ENCODE peak calls at places on chromosomes 11 and 22, in nine cellular contexts. X, G, Z, L, S, T, H, V and I are unnamed samples.

GRCh38 chr11:64319421-64319761 is 1.5 kb downstream of the PRDX5 start:
- DNase-seq in L (no peak), T (no peak), G (no peak), V (no peak), S (no peak), H (no peak), X (no peak), Z (no peak), I (no peak)

GRCh38 chr11:32796425-32796824 is 2.0 kb upstream of the CCDC73 start:
- DNase-seq in Z (no peak), T (no peak), S (no peak), X (no peak), L (no peak), G (no peak), H (no peak), V (no peak), I (no peak)

GRCh38 chr22:21102659-21103267 is 57.0 kb downstream of the LRRC74B start:
- DNase-seq in V (peak; percentile 73), H (peak; percentile 64), T (peak; percentile 63), L (peak; percentile 76), G (peak; percentile 41), Z (no peak), X (peak; percentile 87), S (peak; percentile 82), I (peak; percentile 9)

GRCh38 chr11:132718711-132719641 is 813.3 kb downstream of the OPCML start:
- DNase-seq in V (no peak), G (no peak), S (peak; percentile 17), T (no peak), H (no peak), X (no peak), L (no peak), Z (peak; percentile 1), I (no peak)

GRCh38 chr22:42399315-42400271 is 32.6 kb downstream of the NFAM1 start:
- DNase-seq in T (no peak), Z (no peak), V (no peak), G (no peak), S (peak; percentile 36), X (peak; percentile 87), H (peak; percentile 65), L (peak; percentile 39), I (no peak)

GRCh38 chr11:34363363-34364084 is 5.7 kb upstream of the ABTB2 start:
- DNase-seq in X (no peak), S (no peak), H (no peak), V (no peak), L (no peak), T (no peak), Z (no peak), G (no peak), I (no peak)

GRCh38 chr11:129204439-129204838 is 12.3 kb upstream of the ARHGAP32 start:
- DNase-seq in Z (no peak), X (no peak), H (no peak), T (no peak), V (no peak), S (no peak), G (no peak), L (no peak), I (no peak)

GRCh38 chr22:36577019-36577418 is 48.1 kb upstream of the EIF3D start:
- DNase-seq in G (peak; percentile 68), V (no peak), H (no peak), L (no peak), X (no peak), S (no peak), T (no peak), Z (peak; percentile 88), I (peak; percentile 75)

GRCh38 chr11:86091566-86091965 is 22.7 kb upstream of the PICALM start:
- DNase-seq in T (no peak), X (no peak), Z (no peak), V (peak; percentile 60), G (no peak), L (no peak), S (no peak), H (no peak), I (no peak)

GRCh38 chr11:64891215-64891848 is 12.9 kb upstream of the EHD1 start:
- DNase-seq in S (peak; percentile 92), T (no peak), V (peak; percentile 89), Z (no peak), H (peak; percentile 19), X (no peak), L (no peak), G (no peak), I (no peak)

DNA sequence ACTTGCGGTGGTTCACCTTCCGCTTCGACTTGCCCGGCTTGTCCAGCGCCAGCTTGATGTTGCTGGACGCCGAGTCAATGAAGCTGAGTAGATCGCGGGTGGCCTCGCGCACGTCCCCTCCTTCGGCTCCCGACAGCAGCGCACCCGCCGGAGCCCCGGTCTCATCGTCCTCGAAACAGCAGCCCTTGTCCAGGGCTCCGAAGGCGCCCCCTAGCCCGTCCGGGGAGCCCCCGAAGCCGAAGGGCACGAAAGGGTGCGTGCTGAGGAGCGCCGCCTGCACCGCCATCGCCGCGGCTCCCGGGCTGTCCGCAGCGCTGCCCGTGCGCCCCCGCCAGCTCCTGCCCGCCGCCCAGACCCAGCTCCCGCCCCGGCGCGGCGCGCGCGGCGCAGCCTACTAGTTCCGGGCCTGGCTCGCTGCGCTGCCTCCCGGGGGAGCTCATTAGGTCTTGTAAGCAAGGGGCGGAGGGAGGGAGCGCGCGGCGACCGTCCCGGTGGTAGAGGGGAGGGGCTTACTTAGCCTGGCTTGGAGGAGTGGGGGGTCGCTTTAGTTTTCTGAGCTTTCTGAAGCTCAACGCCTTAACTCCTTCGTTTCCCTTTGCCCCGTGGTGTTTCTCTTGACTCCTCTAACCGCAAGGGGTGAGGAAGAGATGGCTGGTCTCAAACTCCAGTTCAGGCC is at the start of gene FAM181B:
- DNase-seq in H (peak; percentile 69), X (peak; percentile 84), T (no peak), Z (no peak), G (no peak), S (peak; percentile 31), L (no peak), V (no peak), I (peak; percentile 10)
- H3K27me3 ChIP-seq in H (peaks cover 6% of the 10 kb centered on the region), X (peaks cover 72% of the 10 kb centered on the region), T (no peaks in the 10 kb centered on the region), Z (peaks cover 31% of the 10 kb centered on the region), G (peaks cover 44% of the 10 kb centered on the region), S (peaks cover 34% of the 10 kb centered on the region), L (peaks cover 6% of the 10 kb centered on the region), V (peaks cover 24% of the 10 kb centered on the region), I (peaks cover 31% of the 10 kb centered on the region)

GRCh38 chr22:38067028-38067415 is 9.8 kb downstream of the PICK1 start:
- DNase-seq in X (no peak), V (no peak), G (no peak), T (no peak), L (no peak), S (no peak), H (no peak), Z (no peak), I (no peak)
- TF ChIP-seq CTCF in X (no peak), V (no peak), G (no peak), T (no peak), L (no peak), S (no peak), H (no peak), Z (no peak), I (no peak)

GRCh38 chr11:61596539-61596938 is 15.7 kb upstream of the SYT7 start:
- DNase-seq in T (no peak), S (no peak), V (no peak), H (no peak), L (no peak), X (no peak), Z (no peak), G (no peak), I (no peak)

GRCh38 chr11:61598886-61599868 is 18.3 kb upstream of the SYT7 start:
- DNase-seq in V (no peak), T (no peak), X (no peak), L (no peak), Z (no peak), H (peak; percentile 73), S (no peak), G (no peak), I (no peak)

GRCh38 chr11:61599968-61600710 is 19.3 kb upstream of the SYT7 start:
- DNase-seq in T (no peak), G (no peak), V (no peak), H (no peak), Z (no peak), L (no peak), S (no peak), X (no peak), I (no peak)

GRCh38 chr11:61596990-61597389 is 16.1 kb upstream of the SYT7 start:
- DNase-seq in S (no peak), H (no peak), X (no peak), G (no peak), L (no peak), V (no peak), Z (no peak), T (no peak), I (no peak)

DNA sequence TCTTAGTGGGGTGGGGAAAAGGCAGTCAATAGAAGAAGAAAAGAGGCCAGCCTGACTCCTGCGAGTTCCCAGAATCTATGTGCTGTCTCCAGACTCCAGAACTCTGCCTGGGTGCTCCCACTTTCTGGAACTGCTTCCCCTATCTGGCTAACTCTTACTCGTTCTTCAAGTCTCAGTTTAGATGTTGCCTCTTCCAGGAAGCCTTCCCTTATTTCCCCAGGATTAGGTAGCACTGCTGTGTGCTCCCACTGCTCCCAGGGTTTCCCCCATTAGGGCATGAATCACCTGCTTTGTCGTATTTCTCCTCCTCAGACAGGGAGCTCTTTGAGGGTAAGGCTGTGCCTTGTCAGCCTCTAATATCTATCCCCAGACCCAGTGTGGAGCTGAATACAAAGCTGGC is 17.5 kb upstream of the SYT7 start:
- DNase-seq in V (no peak), T (no peak), S (no peak), L (no peak), X (no peak), H (no peak), G (no peak), Z (no peak), I (no peak)
- H3K27me3 ChIP-seq in V (no peaks in the 10 kb centered on the region), T (no peaks in the 10 kb centered on the region), S (no peaks in the 10 kb centered on the region), L (no peaks in the 10 kb centered on the region), X (peaks cover 10% of the 10 kb centered on the region), H (no peaks in the 10 kb centered on the region), G (no peaks in the 10 kb centered on the region), Z (peaks cover 19% of the 10 kb centered on the region), I (peaks cover 13% of the 10 kb centered on the region)

GRCh38 chr11:66465371-66466224 is 1.1 kb upstream of the PELI3 start:
- DNase-seq in L (no peak), T (no peak), Z (no peak), H (no peak), X (no peak), S (no peak), V (peak; percentile 40), G (no peak), I (no peak)

GRCh38 chr11:66468691-66469090 is 2.0 kb downstream of the PELI3 start:
- DNase-seq in V (no peak), X (no peak), Z (no peak), G (no peak), H (no peak), L (no peak), T (no peak), S (no peak), I (no peak)

GRCh38 chr11:66467756-66468155 is 1.1 kb downstream of the PELI3 start:
- DNase-seq in G (no peak), T (no peak), H (peak; percentile 47), S (peak; percentile 70), Z (no peak), L (peak; percentile 55), X (peak; percentile 81), V (peak; percentile 58), I (no peak)

GRCh38 chr11:66466225-66467033 is at the start of gene PELI3:
- DNase-seq in Z (peak; percentile 41), T (peak; percentile 92), V (peak; percentile 95), L (peak; percentile 93), G (no peak), H (peak; percentile 94), S (peak; percentile 97), X (peak; percentile 98), I (peak; percentile 39)

GRCh38 chr11:66467034-66467659 is 442 bp downstream of the PELI3 start:
- DNase-seq in L (no peak), V (no peak), S (peak; percentile 30), G (no peak), X (no peak), Z (no peak), T (no peak), H (no peak), I (no peak)
- TF ChIP-seq CTCF in L (no peak), V (no peak), S (no peak), G (no peak), X (peak; percentile 52), Z (peak; percentile 19), T (peak; percentile 23), H (peak; percentile 45), I (peak; percentile 4)